ENCODE peak calls at places on chromosomes 7 and 10, in four cellular contexts. One of them, this sample, is unnamed.

GRCh38 chr10:36023939-36024338 is 381.8 kb upstream of the FZD8 start:
- DNase-seq in CD8-positive, alpha-beta T cell: no peak
- DNase-seq in AG04449: peak
- DNase-seq in MM.1S: no peak
- DNase-seq in this sample: no peak

GRCh38 chr7:136652635-136653370 is 215.6 kb upstream of the CHRM2 start:
- DNase-seq in CD8-positive, alpha-beta T cell: no peak
- DNase-seq in AG04449: no peak
- DNase-seq in MM.1S: no peak
- DNase-seq in this sample: no peak

GRCh38 chr7:66921396-66921917 is 432 bp downstream of the TMEM248 start:
- DNase-seq in CD8-positive, alpha-beta T cell: peak
- DNase-seq in AG04449: no peak
- DNase-seq in MM.1S: no peak
- DNase-seq in this sample: no peak

GRCh38 chr7:116576350-116577319 is 51.8 kb downstream of the CAV1 start:
- DNase-seq in CD8-positive, alpha-beta T cell: no peak
- DNase-seq in AG04449: peak
- DNase-seq in MM.1S: no peak
- DNase-seq in this sample: no peak

GRCh38 chr10:6177880-6178281 is 24.9 kb upstream of the PFKFB3 start:
- DNase-seq in CD8-positive, alpha-beta T cell: no peak
- DNase-seq in AG04449: no peak
- DNase-seq in MM.1S: no peak
- DNase-seq in this sample: no peak

GRCh38 chr10:122341141-122341810 is 33.2 kb upstream of the PLEKHA1 start:
- DNase-seq in CD8-positive, alpha-beta T cell: no peak
- DNase-seq in AG04449: no peak
- DNase-seq in MM.1S: no peak
- DNase-seq in this sample: no peak

GRCh38 chr7:41574377-41574776 is 128.5 kb downstream of the INHBA start:
- DNase-seq in CD8-positive, alpha-beta T cell: no peak
- DNase-seq in AG04449: peak
- DNase-seq in MM.1S: no peak
- DNase-seq in this sample: no peak

GRCh38 chr7:82241371-82241770 is 202.2 kb downstream of the CACNA2D1 start:
- DNase-seq in CD8-positive, alpha-beta T cell: no peak
- DNase-seq in AG04449: no peak
- DNase-seq in MM.1S: no peak
- DNase-seq in this sample: no peak

GRCh38 chr7:36303202-36304098 is 86.2 kb upstream of the ANLN start:
- DNase-seq in CD8-positive, alpha-beta T cell: no peak
- DNase-seq in AG04449: peak
- DNase-seq in MM.1S: peak
- DNase-seq in this sample: no peak

GRCh38 chr7:16711730-16712129 is 41.8 kb upstream of the TSPAN13 start:
- DNase-seq in CD8-positive, alpha-beta T cell: no peak
- DNase-seq in AG04449: no peak
- DNase-seq in MM.1S: no peak
- DNase-seq in this sample: no peak

GRCh38 chr10:26455567-26456315 is 17.6 kb downstream of the APBB1IP start:
- DNase-seq in CD8-positive, alpha-beta T cell: no peak
- DNase-seq in AG04449: no peak
- DNase-seq in MM.1S: no peak
- DNase-seq in this sample: no peak

GRCh38 chr7:6444516-6445269 is 3.1 kb downstream of the DAGLB start:
- DNase-seq in CD8-positive, alpha-beta T cell: no peak
- DNase-seq in AG04449: no peak
- DNase-seq in MM.1S: no peak
- DNase-seq in this sample: no peak

GRCh38 chr10:29105516-29106215 is 183.2 kb upstream of the LYZL1 start:
- DNase-seq in CD8-positive, alpha-beta T cell: no peak
- DNase-seq in AG04449: no peak
- DNase-seq in MM.1S: no peak
- DNase-seq in this sample: no peak

GRCh38 chr7:13841284-13841683 is 148.2 kb downstream of the ETV1 start:
- DNase-seq in CD8-positive, alpha-beta T cell: no peak
- DNase-seq in AG04449: no peak
- DNase-seq in MM.1S: no peak
- DNase-seq in this sample: no peak

GRCh38 chr7:19623676-19624075 is 85.2 kb downstream of the POLR1F start:
- DNase-seq in CD8-positive, alpha-beta T cell: no peak
- DNase-seq in AG04449: no peak
- DNase-seq in MM.1S: no peak
- DNase-seq in this sample: no peak

GRCh38 chr7:1271656-1272055 is 39.0 kb downstream of the UNCX start:
- DNase-seq in CD8-positive, alpha-beta T cell: no peak
- DNase-seq in AG04449: no peak
- DNase-seq in MM.1S: no peak
- DNase-seq in this sample: no peak

GRCh38 chr7:120404042-120404441 is 131.1 kb downstream of the KCND2 start:
- DNase-seq in CD8-positive, alpha-beta T cell: no peak
- DNase-seq in AG04449: no peak
- DNase-seq in MM.1S: no peak
- DNase-seq in this sample: peak

GRCh38 chr7:117937726-117938483 is 64.7 kb upstream of the CTTNBP2 start:
- DNase-seq in CD8-positive, alpha-beta T cell: no peak
- DNase-seq in AG04449: no peak
- DNase-seq in MM.1S: no peak
- DNase-seq in this sample: no peak

GRCh38 chr10:4345842-4346241 is 480.2 kb upstream of the AKR1E2 start:
- DNase-seq in CD8-positive, alpha-beta T cell: no peak
- DNase-seq in AG04449: no peak
- DNase-seq in MM.1S: no peak
- DNase-seq in this sample: no peak

GRCh38 chr10:103636492-103636891 is 143.0 kb downstream of the NEURL1 start:
- DNase-seq in CD8-positive, alpha-beta T cell: no peak
- DNase-seq in AG04449: no peak
- DNase-seq in MM.1S: no peak
- DNase-seq in this sample: no peak

GRCh38 chr7:112905950-112906349 is 115.8 kb upstream of the TMEM168 start:
- DNase-seq in CD8-positive, alpha-beta T cell: no peak
- DNase-seq in AG04449: no peak
- DNase-seq in MM.1S: no peak
- DNase-seq in this sample: no peak

GRCh38 chr7:132087421-132087820 is 488.8 kb downstream of the PLXNA4 start:
- DNase-seq in CD8-positive, alpha-beta T cell: no peak
- DNase-seq in AG04449: no peak
- DNase-seq in MM.1S: no peak
- DNase-seq in this sample: no peak

GRCh38 chr7:1224093-1224702 is 8.5 kb upstream of the UNCX start:
- DNase-seq in CD8-positive, alpha-beta T cell: no peak
- DNase-seq in AG04449: no peak
- DNase-seq in MM.1S: no peak
- DNase-seq in this sample: no peak

GRCh38 chr7:927031-927671 is 27.3 kb downstream of the ADAP1 start:
- DNase-seq in CD8-positive, alpha-beta T cell: no peak
- DNase-seq in AG04449: no peak
- DNase-seq in MM.1S: no peak
- DNase-seq in this sample: no peak

GRCh38 chr7:66739953-66740301 is 606 bp upstream of the RABGEF1 start:
- DNase-seq in CD8-positive, alpha-beta T cell: no peak
- DNase-seq in AG04449: no peak
- DNase-seq in MM.1S: no peak
- DNase-seq in this sample: peak

DNA sequence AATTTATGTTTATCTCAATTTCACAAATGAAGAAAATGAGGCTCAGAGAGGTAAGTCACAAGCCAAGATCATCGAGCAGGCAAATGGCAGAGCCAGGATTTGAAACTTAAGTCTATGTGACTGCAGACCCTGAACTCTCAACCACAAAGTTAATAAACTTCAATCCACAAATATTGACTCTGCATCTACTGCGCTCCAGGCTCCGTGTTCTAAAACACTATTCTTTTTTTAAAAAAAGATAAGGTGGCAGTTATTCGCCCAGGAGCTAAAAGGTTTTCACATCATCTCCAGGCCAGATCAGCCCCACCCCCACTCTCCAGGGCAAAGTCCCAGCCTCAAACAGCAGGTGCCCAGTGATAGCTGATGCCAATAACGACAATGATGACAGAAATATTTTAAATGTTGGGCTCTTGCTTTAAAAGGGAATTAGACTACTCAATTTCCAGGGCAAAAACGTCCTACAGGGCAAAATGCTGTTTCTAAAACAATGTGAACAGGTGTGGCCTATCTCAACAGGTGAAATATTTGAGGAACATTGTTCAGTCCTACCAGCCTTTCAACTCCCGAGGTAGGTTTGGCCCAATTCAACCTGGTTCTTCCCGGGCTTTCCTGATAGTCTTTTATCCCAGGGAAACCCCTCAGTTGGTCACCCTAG is 85.2 kb downstream of the SORBS1 start:
- DNase-seq in CD8-positive, alpha-beta T cell: no peak
- DNase-seq in AG04449: no peak
- DNase-seq in MM.1S: no peak
- DNase-seq in this sample: no peak
- TF ChIP-seq CTCF in CD8-positive, alpha-beta T cell: no peak
- TF ChIP-seq CTCF in AG04449: no peak
- TF ChIP-seq CTCF in MM.1S: no peak
- TF ChIP-seq CTCF in this sample: no peak

DNA sequence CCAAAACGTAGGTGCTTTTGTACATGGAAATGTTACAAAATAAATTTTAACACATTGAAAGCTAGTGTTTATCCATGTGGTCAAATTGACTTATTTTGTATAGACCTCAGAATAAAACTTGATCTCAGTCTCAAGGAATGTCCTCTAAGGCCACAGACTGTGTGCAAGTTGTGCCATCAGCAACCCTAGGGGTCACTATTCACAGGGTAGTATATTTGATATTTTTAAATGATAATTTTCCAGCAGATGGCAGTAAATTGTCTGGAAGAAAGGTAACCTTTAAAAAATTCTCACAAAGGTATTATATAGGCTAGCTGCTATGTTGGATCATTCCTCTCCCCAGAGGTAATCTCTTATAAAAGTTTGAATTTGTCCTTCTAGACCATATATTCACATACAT is 12.9 kb upstream of the SNX10 start:
- DNase-seq in CD8-positive, alpha-beta T cell: no peak
- DNase-seq in AG04449: no peak
- DNase-seq in MM.1S: peak
- DNase-seq in this sample: peak
- TF ChIP-seq CTCF in CD8-positive, alpha-beta T cell: no peak
- TF ChIP-seq CTCF in AG04449: no peak
- TF ChIP-seq CTCF in MM.1S: peak
- TF ChIP-seq CTCF in this sample: no peak

GRCh38 chr10:132535065-132535651 is 2.4 kb upstream of the INPP5A start:
- DNase-seq in CD8-positive, alpha-beta T cell: no peak
- DNase-seq in AG04449: no peak
- DNase-seq in MM.1S: no peak
- DNase-seq in this sample: no peak

GRCh38 chr10:132538031-132538789 is 623 bp downstream of the INPP5A start:
- DNase-seq in CD8-positive, alpha-beta T cell: no peak
- DNase-seq in AG04449: no peak
- DNase-seq in MM.1S: no peak
- DNase-seq in this sample: peak

GRCh38 chr10:132536964-132537712 is 449 bp upstream of the INPP5A start:
- DNase-seq in CD8-positive, alpha-beta T cell: peak
- DNase-seq in AG04449: peak
- DNase-seq in MM.1S: peak
- DNase-seq in this sample: peak

GRCh38 chr10:132537713-132538020 is at the start of gene INPP5A:
- DNase-seq in CD8-positive, alpha-beta T cell: no peak
- DNase-seq in AG04449: no peak
- DNase-seq in MM.1S: no peak
- DNase-seq in this sample: no peak

GRCh38 chr10:132536241-132536963 is 1.2 kb upstream of the INPP5A start:
- DNase-seq in CD8-positive, alpha-beta T cell: no peak
- DNase-seq in AG04449: no peak
- DNase-seq in MM.1S: no peak
- DNase-seq in this sample: no peak
- TF ChIP-seq CTCF in CD8-positive, alpha-beta T cell: no peak
- TF ChIP-seq CTCF in AG04449: no peak
- TF ChIP-seq CTCF in MM.1S: no peak
- TF ChIP-seq CTCF in this sample: no peak

GRCh38 chr7:139613971-139614411 is 90.5 kb downstream of the CLEC2L start:
- DNase-seq in CD8-positive, alpha-beta T cell: no peak
- DNase-seq in AG04449: no peak
- DNase-seq in MM.1S: no peak
- DNase-seq in this sample: no peak

GRCh38 chr7:139614886-139615285 is 91.4 kb downstream of the CLEC2L start:
- DNase-seq in CD8-positive, alpha-beta T cell: no peak
- DNase-seq in AG04449: no peak
- DNase-seq in MM.1S: no peak
- DNase-seq in this sample: no peak

DNA sequence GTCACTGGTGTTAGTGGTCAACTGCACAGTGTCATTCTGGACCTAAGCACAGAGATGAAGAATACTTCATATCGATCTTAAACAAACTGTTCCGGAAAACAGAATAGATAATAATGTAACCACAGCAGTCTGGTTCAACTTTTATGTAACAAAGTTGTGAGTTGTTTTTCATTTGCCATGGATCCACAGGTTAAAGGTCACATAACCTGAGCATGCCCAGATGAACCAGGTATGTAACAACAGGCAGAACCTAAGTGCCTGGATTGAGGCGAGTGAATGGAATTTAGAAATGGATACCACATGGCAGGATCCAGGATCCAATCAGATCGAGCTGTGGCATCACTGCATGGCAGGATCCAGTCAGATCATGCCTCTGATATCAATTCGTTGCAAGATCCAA is 87.1 kb downstream of the CLEC2L start:
- DNase-seq in CD8-positive, alpha-beta T cell: no peak
- DNase-seq in AG04449: no peak
- DNase-seq in MM.1S: no peak
- DNase-seq in this sample: no peak
- TF ChIP-seq CTCF in CD8-positive, alpha-beta T cell: no peak
- TF ChIP-seq CTCF in AG04449: no peak
- TF ChIP-seq CTCF in MM.1S: no peak
- TF ChIP-seq CTCF in this sample: no peak

GRCh38 chr10:112678581-112678980 is 231.6 kb downstream of the VTI1A start:
- DNase-seq in CD8-positive, alpha-beta T cell: no peak
- DNase-seq in AG04449: no peak
- DNase-seq in MM.1S: no peak
- DNase-seq in this sample: no peak
- TF ChIP-seq CTCF in CD8-positive, alpha-beta T cell: no peak
- TF ChIP-seq CTCF in AG04449: no peak
- TF ChIP-seq CTCF in MM.1S: no peak
- TF ChIP-seq CTCF in this sample: no peak